ENCODE peak calls at places on chromosomes 7 and 10, in six cellular contexts. M is activated CD4-positive, alpha-beta T cell treated with anti-CD3 and anti-CD28 coated beads, Interleukin-2, amount 50 U/mL, for 1 hour; I is hippocampal formation; Z is stimulated activated naive CD8-positive, alpha-beta T cell treated with anti-CD3 and anti-CD28 coated beads, Interleukin-15, Interleukin-2, amounts not matched to agents 100 U/mL and 50 U/mL, for 24 hours; S is Right ventricle myocardium superior; X is HFFc6. E is an unnamed sample.

GRCh38 chr7:131052285-131052942 is 275.3 kb upstream of the MKLN1 start:
- DNase-seq in S (no peak), M (no peak), I (no peak), Z (no peak), X (no peak), E (no peak)

GRCh38 chr10:8227246-8227645 is 172.8 kb downstream of the GATA3 start:
- DNase-seq in S (no peak), M (no peak), I (no peak), X (no peak), Z (no peak), E (no peak)

GRCh38 chr10:127986543-127987466 is 79.9 kb downstream of the PTPRE start:
- DNase-seq in I (no peak), S (no peak), M (no peak), X (no peak), Z (no peak), E (peak; percentile 29)

GRCh38 chr7:45185864-45186250 is 28.3 kb downstream of the RAMP3 start:
- DNase-seq in X (no peak), I (no peak), Z (no peak), S (no peak), M (no peak), E (no peak)

GRCh38 chr7:151378496-151379192 is 31.2 kb downstream of the WDR86 start:
- DNase-seq in I (no peak), X (no peak), S (no peak), M (no peak), Z (no peak), E (no peak)

GRCh38 chr7:105388373-105389089 is at the start of gene SRPK2:
- DNase-seq in X (peak; percentile 58), Z (peak; percentile 84), S (peak; percentile 90), I (peak; percentile 77), M (peak; percentile 69), E (peak; percentile 23)

GRCh38 chr7:122532406-122533269 is 166.3 kb downstream of the RNF133 start:
- DNase-seq in Z (no peak), I (no peak), X (peak; percentile 5), S (no peak), M (no peak), E (no peak)

GRCh38 chr7:22094413-22095304 is 149.0 kb upstream of the CDCA7L start:
- DNase-seq in X (peak; percentile 52), I (no peak), S (no peak), M (no peak), Z (no peak), E (peak; percentile 73)

GRCh38 chr7:144063710-144064109 is 5.9 kb upstream of the OR2A25 start:
- DNase-seq in S (no peak), I (no peak), Z (no peak), X (no peak), M (no peak), E (no peak)

GRCh38 chr10:101331960-101332359 is 22.0 kb upstream of the BTRC start:
- DNase-seq in X (no peak), M (no peak), S (no peak), I (no peak), Z (no peak), E (no peak)

GRCh38 chr10:17854044-17854652 is 45.0 kb downstream of the MRC1 start:
- DNase-seq in M (no peak), X (no peak), S (no peak), I (no peak), Z (no peak), E (no peak)

GRCh38 chr10:69948261-69948660 is 104.4 kb upstream of the MACROH2A2 start:
- DNase-seq in M (no peak), X (no peak), Z (no peak), I (no peak), S (no peak), E (no peak)

GRCh38 chr10:93074597-93075368 is 1.1 kb downstream of the CYP26A1 start:
- DNase-seq in M (no peak), I (no peak), X (no peak), S (no peak), Z (no peak), E (no peak)

GRCh38 chr7:73931502-73931901 is 70.5 kb downstream of the TMEM270 start:
- DNase-seq in S (no peak), Z (no peak), I (no peak), X (no peak), M (no peak), E (no peak)

GRCh38 chr7:101783381-101784181 is 33.8 kb upstream of the CUX1 start:
- DNase-seq in X (no peak), S (no peak), I (no peak), M (no peak), Z (no peak), E (no peak)

GRCh38 chr10:10589540-10589939 is 428.1 kb upstream of the CELF2 start:
- DNase-seq in I (no peak), Z (peak; percentile 6), M (no peak), S (no peak), X (peak; percentile 0), E (peak; percentile 43)

GRCh38 chr10:87538092-87538795 is 33.6 kb downstream of the MINPP1 start:
- DNase-seq in I (no peak), X (no peak), Z (no peak), M (no peak), S (no peak), E (no peak)

GRCh38 chr10:46077141-46077554 is 31.1 kb upstream of the MSMB start:
- DNase-seq in S (no peak), I (no peak), X (no peak), Z (no peak), M (no peak), E (no peak)

GRCh38 chr7:25028370-25028971 is 48.5 kb upstream of the OSBPL3 start:
- DNase-seq in X (peak; percentile 90), Z (peak; percentile 36), M (peak; percentile 22), S (no peak), I (no peak), E (peak; percentile 70)

GRCh38 chr10:58017719-58018367 is 249.9 kb downstream of the IPMK start:
- DNase-seq in Z (no peak), X (peak; percentile 86), S (no peak), M (no peak), I (no peak), E (peak; percentile 80)

GRCh38 chr7:80106498-80107113 is 28.0 kb upstream of the GNAI1 start:
- DNase-seq in X (no peak), Z (no peak), I (no peak), S (no peak), M (no peak), E (no peak)

GRCh38 chr7:69395072-69395714 is 203.1 kb upstream of the AUTS2 start:
- DNase-seq in X (no peak), I (no peak), M (no peak), S (no peak), Z (no peak), E (peak; percentile 87)

GRCh38 chr10:87090779-87091178 is 3.9 kb downstream of the GLUD1 start:
- DNase-seq in S (no peak), I (no peak), Z (no peak), X (no peak), M (no peak), E (no peak)

GRCh38 chr10:123146013-123146891 is 1.7 kb upstream of the HMX2 start:
- DNase-seq in X (no peak), M (no peak), Z (no peak), S (no peak), I (no peak), E (no peak)

GRCh38 chr10:80411681-80412230 is 3.4 kb downstream of the PRXL2A start:
- DNase-seq in X (no peak), Z (no peak), S (no peak), M (no peak), I (no peak), E (no peak)

GRCh38 chr10:59064116-59064707 is 112.2 kb upstream of the PHYHIPL start:
- DNase-seq in M (no peak), Z (no peak), I (no peak), X (no peak), S (no peak), E (no peak)

GRCh38 chr10:117698809-117699208 is 156.3 kb downstream of the EMX2 start:
- DNase-seq in I (no peak), S (no peak), Z (no peak), X (no peak), M (no peak), E (no peak)

GRCh38 chr7:78370931-78371330 is 572.4 kb downstream of the PHTF2 start:
- DNase-seq in M (no peak), X (no peak), I (no peak), S (no peak), Z (no peak), E (no peak)

GRCh38 chr10:71453186-71453585 is 56.5 kb downstream of the CDH23 start:
- DNase-seq in Z (no peak), X (no peak), M (no peak), I (no peak), S (no peak), E (no peak)